ENCODE peak calls at places on chromosomes 16 and 17, in nine cellular contexts. J is cardiac muscle cell; K is CD4-positive, alpha-beta T cell; Q is HL-60; L is RWPE1; Y is pancreas; U is sigmoid colon; P is left ventricle myocardium inferior; W is fibroblast of lung. M is an unnamed sample.

GRCh38 chr16:775236-775796 is 12.9 kb downstream of the RPUSD1 start:
- DNase-seq in J (no peak), K (no peak), Q (no peak), L (no peak), Y (no peak), U (no peak), P (no peak), W (no peak), M (no peak)

GRCh38 chr17:64008830-64009229 is 10.7 kb downstream of the PRR29 start:
- DNase-seq in J (no peak), K (no peak), Q (no peak), L (no peak), Y (no peak), U (no peak), P (no peak), W (no peak), M (no peak)

GRCh38 chr17:47937915-47938314 is 3.5 kb upstream of the PNPO start:
- DNase-seq in J (no peak), K (no peak), Q (no peak), L (no peak), Y (no peak), U (no peak), P (no peak), W (no peak), M (no peak)

GRCh38 chr16:51404386-51404785 is 253.3 kb upstream of the SALL1 start:
- DNase-seq in J (no peak), K (no peak), Q (no peak), L (no peak), Y (no peak), U (no peak), P (no peak), W (peak; percentile 16), M (no peak)

GRCh38 chr16:74713876-74714275 is 13.2 kb upstream of the MLKL start:
- DNase-seq in J (no peak), K (no peak), Q (no peak), L (no peak), Y (no peak), U (no peak), P (no peak), W (no peak), M (no peak)

GRCh38 chr16:31093132-31093703 is 1.4 kb downstream of the VKORC1 start:
- DNase-seq in J (peak; percentile 47), K (no peak), Q (no peak), L (peak; percentile 73), Y (peak; percentile 54), U (no peak), P (no peak), W (peak; percentile 41), M (no peak)

GRCh38 chr17:44757045-44757917 is 1.5 kb upstream of the ADAM11 start:
- DNase-seq in J (no peak), K (no peak), Q (no peak), L (no peak), Y (no peak), U (no peak), P (peak; percentile 69), W (no peak), M (peak; percentile 41)

GRCh38 chr17:42153919-42154491 is 784 bp downstream of the RAB5C start:
- DNase-seq in J (peak; percentile 41), K (no peak), Q (peak; percentile 49), L (no peak), Y (no peak), U (no peak), P (no peak), W (peak; percentile 43), M (no peak)

GRCh38 chr17:55769625-55770000 is 18.8 kb downstream of the PCTP start:
- DNase-seq in J (peak; percentile 83), K (no peak), Q (no peak), L (peak; percentile 23), Y (no peak), U (peak; percentile 73), P (no peak), W (peak; percentile 38), M (no peak)

GRCh38 chr16:78503501-78504110 is 404.2 kb downstream of the WWOX start:
- DNase-seq in J (peak; percentile 82), K (peak; percentile 4), Q (peak; percentile 41), L (peak; percentile 9), Y (no peak), U (peak; percentile 79), P (no peak), W (peak; percentile 45), M (no peak)

GRCh38 chr17:705011-705410 is 9.6 kb downstream of the VPS53 start:
- DNase-seq in J (no peak), K (no peak), Q (no peak), L (no peak), Y (no peak), U (no peak), P (no peak), W (no peak), M (no peak)

GRCh38 chr16:12259258-12259657 is 282.7 kb downstream of the SNX29 start:
- DNase-seq in J (no peak), K (no peak), Q (no peak), L (no peak), Y (no peak), U (no peak), P (no peak), W (no peak), M (no peak)

GRCh38 chr17:57438031-57438731 is 181.9 kb downstream of the MSI2 start:
- DNase-seq in J (no peak), K (no peak), Q (no peak), L (no peak), Y (no peak), U (no peak), P (no peak), W (no peak), M (no peak)

GRCh38 chr17:6073620-6074019 is 3.4 kb downstream of the WSCD1 start:
- DNase-seq in J (no peak), K (no peak), Q (no peak), L (no peak), Y (no peak), U (no peak), P (no peak), W (no peak), M (no peak)

GRCh38 chr17:39808409-39808997 is 55.6 kb downstream of the IKZF3 start:
- DNase-seq in J (no peak), K (no peak), Q (no peak), L (no peak), Y (no peak), U (no peak), P (no peak), W (no peak), M (no peak)

GRCh38 chr16:57273359-57273758 is 11.1 kb downstream of the PLLP start:
- DNase-seq in J (no peak), K (no peak), Q (no peak), L (no peak), Y (no peak), U (peak; percentile 53), P (no peak), W (no peak), M (no peak)

GRCh38 chr17:56694825-56695224 is 101.3 kb downstream of the NOG start:
- DNase-seq in J (no peak), K (no peak), Q (no peak), L (no peak), Y (no peak), U (no peak), P (no peak), W (peak; percentile 79), M (no peak)

GRCh38 chr16:15928261-15929104 is 20.9 kb upstream of the ABCC1 start:
- DNase-seq in J (no peak), K (no peak), Q (no peak), L (no peak), Y (no peak), U (peak; percentile 26), P (no peak), W (no peak), M (no peak)

GRCh38 chr16:51922476-51922875 is 624.5 kb downstream of the TOX3 start:
- DNase-seq in J (no peak), K (no peak), Q (no peak), L (peak; percentile 23), Y (no peak), U (no peak), P (no peak), W (no peak), M (no peak)

GRCh38 chr16:88447881-88448280 is 5.2 kb upstream of the ZFPM1 start:
- DNase-seq in J (no peak), K (no peak), Q (no peak), L (no peak), Y (no peak), U (no peak), P (no peak), W (no peak), M (no peak)

GRCh38 chr16:71528257-71528656 is 2.0 kb downstream of the CHST4 start:
- DNase-seq in J (no peak), K (no peak), Q (no peak), L (no peak), Y (no peak), U (no peak), P (no peak), W (no peak), M (no peak)
- H3K27ac ChIP-seq in J (no peak overlapping the region), K (no peak overlapping the region), Q (no peak overlapping the region), L (no peak overlapping the region), Y (no peak overlapping the region), U (no peak overlapping the region), P (no peak overlapping the region), W (no peak overlapping the region), M (no peak overlapping the region)

DNA sequence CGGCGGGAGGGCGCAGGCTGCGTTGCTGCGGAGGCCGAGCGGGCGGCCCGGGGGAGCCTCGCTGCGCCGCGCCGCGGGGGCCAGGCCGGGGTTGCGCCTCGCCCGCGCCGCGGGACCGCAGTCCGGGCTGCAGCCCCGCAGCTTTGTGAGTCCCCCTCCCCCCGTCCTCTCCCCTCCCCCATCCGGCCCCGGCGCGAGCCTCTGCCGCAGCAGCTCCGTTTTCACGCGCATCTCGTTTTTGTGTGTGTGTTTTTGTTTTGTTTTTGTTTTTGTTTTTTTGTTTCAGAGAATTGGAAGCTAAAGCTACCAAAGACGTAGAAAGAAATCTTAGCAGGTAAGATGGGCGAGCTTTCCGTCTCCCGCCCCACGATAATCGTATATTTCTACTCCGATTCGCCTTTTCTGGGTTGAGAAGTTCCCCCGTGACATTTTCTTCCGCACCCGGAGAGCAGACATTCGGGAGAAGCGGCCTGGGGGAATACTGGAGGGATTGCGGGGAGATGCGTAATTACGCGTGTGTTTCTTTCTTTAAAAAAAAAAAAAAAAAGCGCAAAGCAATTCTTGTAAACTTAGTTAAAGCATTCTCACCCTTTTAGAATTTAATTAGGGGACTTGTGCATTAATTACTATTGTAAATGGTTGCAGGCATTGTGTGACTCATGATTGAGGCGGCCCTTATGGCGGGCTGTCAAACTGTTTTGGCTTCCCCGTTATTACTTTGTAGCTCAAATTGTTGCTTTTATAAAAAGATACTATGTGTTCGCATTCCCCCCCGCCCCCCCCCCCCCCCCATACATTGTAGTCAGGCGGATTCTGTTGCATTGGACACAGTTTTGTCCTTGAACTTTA is 740 bp downstream of the TNRC6A start:
- DNase-seq in J (peak; percentile 24), K (no peak), Q (no peak), L (peak; percentile 49), Y (peak; percentile 59), U (peak; percentile 65), P (peak; percentile 44), W (no peak), M (peak; percentile 39)
- TF ChIP-seq CTCF in J (no peak), K (no peak), Q (no peak), L (no peak), Y (no peak), U (no peak), P (no peak), W (no peak), M (no peak)

GRCh38 chr17:66682293-66682692 is 152.6 kb upstream of the CACNG5 start:
- DNase-seq in J (no peak), K (no peak), Q (no peak), L (no peak), Y (no peak), U (peak; percentile 64), P (no peak), W (no peak), M (no peak)
- H3K27ac ChIP-seq in J (no peak overlapping the region), K (no peak overlapping the region), Q (no peak overlapping the region), L (no peak overlapping the region), Y (no peak overlapping the region), U (no peak overlapping the region), P (no peak overlapping the region), W (no peak overlapping the region), M (no peak overlapping the region)

GRCh38 chr17:43533699-43534098 is 12.4 kb downstream of the ETV4 start:
- DNase-seq in J (no peak), K (no peak), Q (no peak), L (no peak), Y (no peak), U (no peak), P (no peak), W (no peak), M (no peak)
- TF ChIP-seq CTCF in J (no peak), K (no peak), Q (no peak), L (no peak), Y (no peak), U (no peak), P (no peak), W (no peak), M (no peak)

M was measured in left lung.